ENCODE peak calls at places on chromosomes 7 and 10, in six cellular contexts. One of them, this sample, is unnamed.
A peak's percentile ranks its signal among the peaks of the same experiment; 100 is the strongest.

GRCh38 chr10:75208177-75208576 is 2.4 kb upstream of the VDAC2 start:
- DNase-seq in mesenchymal stem cell: peak; percentile 78
- DNase-seq in kidney epithelial cell: no peak
- DNase-seq in sigmoid colon: peak; percentile 60
- DNase-seq in uterus: no peak
- DNase-seq in neuronal stem cell: no peak
- DNase-seq in this sample: peak; percentile 99

GRCh38 chr10:12235796-12236195 is 39.8 kb downstream of the CDC123 start:
- DNase-seq in mesenchymal stem cell: peak; percentile 17
- DNase-seq in sigmoid colon: no peak
- DNase-seq in uterus: no peak
- DNase-seq in neuronal stem cell: no peak
- DNase-seq in kidney epithelial cell: no peak
- DNase-seq in this sample: peak; percentile 54

GRCh38 chr7:25647872-25648271 is 419.6 kb upstream of the NPVF start:
- DNase-seq in sigmoid colon: no peak
- DNase-seq in mesenchymal stem cell: no peak
- DNase-seq in uterus: no peak
- DNase-seq in neuronal stem cell: no peak
- DNase-seq in kidney epithelial cell: no peak
- DNase-seq in this sample: no peak

GRCh38 chr7:5567810-5568209 is 144.2 kb upstream of the TNRC18 start:
- DNase-seq in neuronal stem cell: no peak
- DNase-seq in uterus: no peak
- DNase-seq in kidney epithelial cell: no peak
- DNase-seq in sigmoid colon: no peak
- DNase-seq in mesenchymal stem cell: peak; percentile 26
- DNase-seq in this sample: no peak

GRCh38 chr10:87915989-87916388 is 52.6 kb downstream of the PTEN start:
- DNase-seq in sigmoid colon: no peak
- DNase-seq in uterus: no peak
- DNase-seq in mesenchymal stem cell: peak; percentile 60
- DNase-seq in neuronal stem cell: no peak
- DNase-seq in kidney epithelial cell: no peak
- DNase-seq in this sample: peak; percentile 36

GRCh38 chr10:113176652-113177155 is 226.7 kb downstream of the TCF7L2 start:
- DNase-seq in kidney epithelial cell: no peak
- DNase-seq in neuronal stem cell: no peak
- DNase-seq in mesenchymal stem cell: no peak
- DNase-seq in uterus: no peak
- DNase-seq in sigmoid colon: no peak
- DNase-seq in this sample: no peak

GRCh38 chr7:151408839-151409554 is 841 bp downstream of the WDR86 start:
- DNase-seq in mesenchymal stem cell: peak; percentile 52
- DNase-seq in sigmoid colon: peak; percentile 68
- DNase-seq in neuronal stem cell: no peak
- DNase-seq in uterus: no peak
- DNase-seq in kidney epithelial cell: no peak
- DNase-seq in this sample: no peak

GRCh38 chr10:70714961-70715360 is 42.7 kb downstream of the ADAMTS14 start:
- DNase-seq in neuronal stem cell: no peak
- DNase-seq in uterus: no peak
- DNase-seq in sigmoid colon: no peak
- DNase-seq in kidney epithelial cell: no peak
- DNase-seq in mesenchymal stem cell: peak; percentile 24
- DNase-seq in this sample: no peak

GRCh38 chr10:102153093-102153620 is 968 bp downstream of the NOLC1 start:
- DNase-seq in uterus: no peak
- DNase-seq in kidney epithelial cell: no peak
- DNase-seq in mesenchymal stem cell: peak; percentile 40
- DNase-seq in neuronal stem cell: no peak
- DNase-seq in sigmoid colon: no peak
- DNase-seq in this sample: no peak

GRCh38 chr10:70940834-70941568 is 52.6 kb upstream of the PCBD1 start:
- DNase-seq in uterus: no peak
- DNase-seq in neuronal stem cell: no peak
- DNase-seq in mesenchymal stem cell: peak; percentile 5
- DNase-seq in kidney epithelial cell: no peak
- DNase-seq in sigmoid colon: no peak
- DNase-seq in this sample: peak; percentile 23

GRCh38 chr7:105281966-105282365 is 106.8 kb downstream of the SRPK2 start:
- DNase-seq in kidney epithelial cell: no peak
- DNase-seq in neuronal stem cell: no peak
- DNase-seq in uterus: no peak
- DNase-seq in sigmoid colon: no peak
- DNase-seq in mesenchymal stem cell: no peak
- DNase-seq in this sample: no peak
- H3K4me3 ChIP-seq in kidney epithelial cell: no peak overlapping the region
- H3K4me3 ChIP-seq in neuronal stem cell: no peak overlapping the region
- H3K4me3 ChIP-seq in uterus: no peak overlapping the region
- H3K4me3 ChIP-seq in sigmoid colon: no peak overlapping the region
- H3K4me3 ChIP-seq in mesenchymal stem cell: no peak overlapping the region
- H3K4me3 ChIP-seq in this sample: no peak overlapping the region

GRCh38 chr7:117484988-117485655 is 5.3 kb downstream of the CFTR start:
- DNase-seq in neuronal stem cell: no peak
- DNase-seq in mesenchymal stem cell: no peak
- DNase-seq in uterus: no peak
- DNase-seq in sigmoid colon: no peak
- DNase-seq in kidney epithelial cell: no peak
- DNase-seq in this sample: peak; percentile 2

GRCh38 chr7:117480978-117481377 is 1.2 kb downstream of the CFTR start:
- DNase-seq in uterus: no peak
- DNase-seq in kidney epithelial cell: no peak
- DNase-seq in mesenchymal stem cell: no peak
- DNase-seq in sigmoid colon: no peak
- DNase-seq in neuronal stem cell: no peak
- DNase-seq in this sample: no peak

GRCh38 chr7:117478796-117479479 is 887 bp upstream of the CFTR start:
- DNase-seq in uterus: no peak
- DNase-seq in mesenchymal stem cell: peak; percentile 16
- DNase-seq in kidney epithelial cell: no peak
- DNase-seq in neuronal stem cell: peak; percentile 51
- DNase-seq in sigmoid colon: no peak
- DNase-seq in this sample: peak; percentile 1

DNA sequence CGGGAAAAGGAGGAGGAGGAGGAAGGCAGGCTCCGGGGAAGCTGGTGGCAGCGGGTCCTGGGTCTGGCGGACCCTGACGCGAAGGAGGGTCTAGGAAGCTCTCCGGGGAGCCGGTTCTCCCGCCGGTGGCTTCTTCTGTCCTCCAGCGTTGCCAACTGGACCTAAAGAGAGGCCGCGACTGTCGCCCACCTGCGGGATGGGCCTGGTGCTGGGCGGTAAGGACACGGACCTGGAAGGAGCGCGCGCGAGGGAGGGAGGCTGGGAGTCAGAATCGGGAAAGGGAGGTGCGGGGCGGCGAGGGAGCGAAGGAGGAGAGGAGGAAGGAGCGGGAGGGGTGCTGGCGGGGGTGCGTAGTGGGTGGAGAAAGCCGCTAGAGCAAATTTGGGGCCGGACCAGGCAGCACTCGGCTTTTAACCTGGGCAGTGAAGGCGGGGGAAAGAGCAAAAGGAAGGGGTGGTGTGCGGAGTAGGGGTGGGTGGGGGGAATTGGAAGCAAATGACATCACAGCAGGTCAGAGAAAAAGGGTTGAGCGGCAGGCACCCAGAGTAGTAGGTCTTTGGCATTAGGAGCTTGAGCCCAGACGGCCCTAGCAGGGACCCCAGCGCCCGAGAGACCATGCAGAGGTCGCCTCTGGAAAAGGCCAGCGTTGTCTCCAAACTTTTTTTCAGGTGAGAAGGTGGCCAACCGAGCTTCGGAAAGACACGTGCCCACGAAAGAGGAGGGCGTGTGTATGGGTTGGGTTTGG is at the start of gene CFTR:
- DNase-seq in uterus: peak; percentile 16
- DNase-seq in kidney epithelial cell: no peak
- DNase-seq in mesenchymal stem cell: peak; percentile 40
- DNase-seq in sigmoid colon: no peak
- DNase-seq in neuronal stem cell: no peak
- DNase-seq in this sample: peak; percentile 6
- H3K4me3 ChIP-seq in uterus: peak within 1 kb of the TSS; percentile 14
- H3K4me3 ChIP-seq in kidney epithelial cell: peak within 1 kb of the TSS; percentile 42
- H3K4me3 ChIP-seq in mesenchymal stem cell: peak within 1 kb of the TSS; percentile 79
- H3K4me3 ChIP-seq in sigmoid colon: peak within 1 kb of the TSS; percentile 40
- H3K4me3 ChIP-seq in neuronal stem cell: peak within 1 kb of the TSS; percentile 34
- H3K4me3 ChIP-seq in this sample: peak within 1 kb of the TSS; percentile 45

GRCh38 chr7:106110238-106110560 is 1.9 kb downstream of the SYPL1 start:
- DNase-seq in neuronal stem cell: no peak
- DNase-seq in uterus: no peak
- DNase-seq in mesenchymal stem cell: no peak
- DNase-seq in sigmoid colon: no peak
- DNase-seq in kidney epithelial cell: no peak
- DNase-seq in this sample: peak; percentile 33
- H3K4me3 ChIP-seq in neuronal stem cell: peak overlapping the region; percentile 67
- H3K4me3 ChIP-seq in uterus: peak overlapping the region; percentile 82
- H3K4me3 ChIP-seq in mesenchymal stem cell: peak overlapping the region; percentile 85
- H3K4me3 ChIP-seq in sigmoid colon: peak overlapping the region; percentile 65
- H3K4me3 ChIP-seq in kidney epithelial cell: no peak overlapping the region
- H3K4me3 ChIP-seq in this sample: peak overlapping the region; percentile 82

GRCh38 chr7:22193361-22194016 is 163.5 kb downstream of the RAPGEF5 start:
- DNase-seq in sigmoid colon: peak; percentile 71
- DNase-seq in kidney epithelial cell: no peak
- DNase-seq in neuronal stem cell: peak; percentile 78
- DNase-seq in mesenchymal stem cell: peak; percentile 50
- DNase-seq in uterus: peak; percentile 50
- DNase-seq in this sample: no peak
- H3K4me3 ChIP-seq in sigmoid colon: peak overlapping the region; percentile 34
- H3K4me3 ChIP-seq in kidney epithelial cell: no peak overlapping the region
- H3K4me3 ChIP-seq in neuronal stem cell: peak overlapping the region; percentile 55
- H3K4me3 ChIP-seq in mesenchymal stem cell: peak overlapping the region; percentile 76
- H3K4me3 ChIP-seq in uterus: peak overlapping the region; percentile 30
- H3K4me3 ChIP-seq in this sample: no peak overlapping the region

DNA sequence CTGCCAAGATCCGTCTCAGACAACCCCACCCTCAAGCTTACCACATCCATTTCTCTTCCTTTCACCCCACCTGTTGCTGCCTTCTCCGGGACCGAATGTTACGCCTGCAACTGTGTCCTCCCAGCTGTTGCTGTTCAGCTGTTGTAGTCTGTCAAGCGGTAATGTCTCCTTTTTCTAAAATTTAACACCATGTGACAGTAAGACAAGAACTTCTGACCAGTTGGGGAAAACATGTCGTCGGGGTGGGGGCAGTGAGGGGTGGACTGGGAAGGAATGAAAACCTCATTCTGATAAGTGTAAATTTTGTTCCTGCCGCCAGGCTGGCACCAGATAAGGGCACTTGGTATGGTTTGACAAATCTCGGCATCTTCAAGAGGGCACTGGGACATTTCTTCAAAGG is 5.2 kb upstream of the CELF2 start:
- DNase-seq in uterus: no peak
- DNase-seq in kidney epithelial cell: no peak
- DNase-seq in sigmoid colon: no peak
- DNase-seq in mesenchymal stem cell: no peak
- DNase-seq in neuronal stem cell: no peak
- DNase-seq in this sample: no peak
- H3K4me3 ChIP-seq in uterus: no peak overlapping the region
- H3K4me3 ChIP-seq in kidney epithelial cell: no peak overlapping the region
- H3K4me3 ChIP-seq in sigmoid colon: no peak overlapping the region
- H3K4me3 ChIP-seq in mesenchymal stem cell: no peak overlapping the region
- H3K4me3 ChIP-seq in neuronal stem cell: no peak overlapping the region
- H3K4me3 ChIP-seq in this sample: no peak overlapping the region

GRCh38 chr7:28958235-28958945 is at the start of gene TRIL:
- DNase-seq in neuronal stem cell: peak; percentile 77
- DNase-seq in uterus: peak; percentile 93
- DNase-seq in sigmoid colon: peak; percentile 92
- DNase-seq in kidney epithelial cell: no peak
- DNase-seq in mesenchymal stem cell: peak; percentile 74
- DNase-seq in this sample: peak; percentile 34

GRCh38 chr7:28957064-28957821 is 887 bp downstream of the TRIL start:
- DNase-seq in uterus: peak; percentile 50
- DNase-seq in sigmoid colon: peak; percentile 68
- DNase-seq in neuronal stem cell: peak; percentile 40
- DNase-seq in kidney epithelial cell: no peak
- DNase-seq in mesenchymal stem cell: no peak
- DNase-seq in this sample: peak; percentile 29

GRCh38 chr7:28956608-28957063 is 1.5 kb downstream of the TRIL start:
- DNase-seq in sigmoid colon: peak; percentile 80
- DNase-seq in kidney epithelial cell: peak; percentile 19
- DNase-seq in neuronal stem cell: peak; percentile 75
- DNase-seq in uterus: peak; percentile 70
- DNase-seq in mesenchymal stem cell: peak; percentile 71
- DNase-seq in this sample: peak; percentile 65

GRCh38 chr7:28958946-28959417 is 852 bp upstream of the TRIL start:
- DNase-seq in uterus: no peak
- DNase-seq in neuronal stem cell: no peak
- DNase-seq in kidney epithelial cell: no peak
- DNase-seq in sigmoid colon: no peak
- DNase-seq in mesenchymal stem cell: no peak
- DNase-seq in this sample: peak; percentile 83

GRCh38 chr7:28957822-28958234 is 302 bp downstream of the TRIL start:
- DNase-seq in mesenchymal stem cell: no peak
- DNase-seq in uterus: peak; percentile 28
- DNase-seq in neuronal stem cell: no peak
- DNase-seq in sigmoid colon: no peak
- DNase-seq in kidney epithelial cell: no peak
- DNase-seq in this sample: peak; percentile 10
- H3K4me3 ChIP-seq in mesenchymal stem cell: peak overlapping the region; percentile 75
- H3K4me3 ChIP-seq in uterus: peak overlapping the region; percentile 36
- H3K4me3 ChIP-seq in neuronal stem cell: peak overlapping the region; percentile 7
- H3K4me3 ChIP-seq in sigmoid colon: peak overlapping the region; percentile 51
- H3K4me3 ChIP-seq in kidney epithelial cell: peak overlapping the region; percentile 35
- H3K4me3 ChIP-seq in this sample: peak overlapping the region; percentile 18

GRCh38 chr7:124777268-124777667 is 11.7 kb upstream of the GPR37 start:
- DNase-seq in kidney epithelial cell: no peak
- DNase-seq in neuronal stem cell: no peak
- DNase-seq in uterus: no peak
- DNase-seq in sigmoid colon: no peak
- DNase-seq in mesenchymal stem cell: no peak
- DNase-seq in this sample: peak; percentile 60

GRCh38 chr7:124780608-124781007 is 15.0 kb upstream of the GPR37 start:
- DNase-seq in mesenchymal stem cell: no peak
- DNase-seq in sigmoid colon: no peak
- DNase-seq in uterus: no peak
- DNase-seq in neuronal stem cell: no peak
- DNase-seq in kidney epithelial cell: no peak
- DNase-seq in this sample: peak; percentile 24

GRCh38 chr7:124779620-124780019 is 14.0 kb upstream of the GPR37 start:
- DNase-seq in kidney epithelial cell: no peak
- DNase-seq in neuronal stem cell: no peak
- DNase-seq in uterus: no peak
- DNase-seq in mesenchymal stem cell: no peak
- DNase-seq in sigmoid colon: no peak
- DNase-seq in this sample: no peak

GRCh38 chr7:124780056-124780455 is 14.5 kb upstream of the GPR37 start:
- DNase-seq in neuronal stem cell: no peak
- DNase-seq in mesenchymal stem cell: no peak
- DNase-seq in kidney epithelial cell: no peak
- DNase-seq in uterus: no peak
- DNase-seq in sigmoid colon: no peak
- DNase-seq in this sample: no peak

GRCh38 chr7:124779194-124779593 is 13.6 kb upstream of the GPR37 start:
- DNase-seq in neuronal stem cell: no peak
- DNase-seq in mesenchymal stem cell: no peak
- DNase-seq in uterus: no peak
- DNase-seq in kidney epithelial cell: no peak
- DNase-seq in sigmoid colon: no peak
- DNase-seq in this sample: peak; percentile 85
- H3K4me3 ChIP-seq in neuronal stem cell: no peak overlapping the region
- H3K4me3 ChIP-seq in mesenchymal stem cell: no peak overlapping the region
- H3K4me3 ChIP-seq in uterus: no peak overlapping the region
- H3K4me3 ChIP-seq in kidney epithelial cell: no peak overlapping the region
- H3K4me3 ChIP-seq in sigmoid colon: no peak overlapping the region
- H3K4me3 ChIP-seq in this sample: no peak overlapping the region